ENCODE peak calls at places on chromosomes 6 and 20, in five cellular contexts. I, F, O, X and K are unnamed samples.

GRCh38 chr6:155461636-155462035 is 6.0 kb upstream of the NOX3 start:
- DNase-seq in I (no peak), X (peak), F (no peak), O (no peak), K (no peak)

GRCh38 chr6:71394001-71394432 is 105.4 kb downstream of the OGFRL1 start:
- DNase-seq in X (no peak), O (no peak), F (no peak), I (no peak), K (no peak)

GRCh38 chr6:82570083-82570482 is 206.5 kb downstream of the TPBG start:
- DNase-seq in X (no peak), O (no peak), F (no peak), I (no peak), K (no peak)

GRCh38 chr6:84511929-84512328 is 252.5 kb downstream of the TBX18 start:
- DNase-seq in X (no peak), F (no peak), O (no peak), I (no peak), K (no peak)

GRCh38 chr6:12709116-12709515 is 7.5 kb upstream of the PHACTR1 start:
- DNase-seq in X (no peak), F (no peak), I (no peak), O (peak), K (no peak)

GRCh38 chr6:151276112-151276745 is 36.5 kb downstream of the AKAP12 start:
- DNase-seq in O (no peak), X (no peak), F (peak), I (no peak), K (no peak)

GRCh38 chr20:57611605-57612311 is 8.5 kb downstream of the ZBP1 start:
- DNase-seq in I (no peak), O (no peak), F (peak), X (peak), K (peak)

GRCh38 chr6:37696841-37697735 is 595 bp downstream of the MDGA1 start:
- DNase-seq in I (peak), O (peak), F (no peak), X (peak), K (peak)

GRCh38 chr6:102402635-102403329 is 1009.3 kb downstream of the GRIK2 start:
- DNase-seq in I (no peak), O (no peak), X (no peak), F (no peak), K (no peak)

GRCh38 chr6:122869437-122870024 is 80.5 kb downstream of the SMPDL3A start:
- DNase-seq in O (no peak), I (no peak), F (no peak), X (no peak), K (no peak)

GRCh38 chr20:18144541-18145099 is 7.0 kb downstream of the KAT14 start:
- DNase-seq in I (no peak), X (no peak), O (no peak), F (no peak), K (no peak)

GRCh38 chr6:162701551-162701950 is 26.0 kb downstream of the PRKN start:
- DNase-seq in I (no peak), F (no peak), O (no peak), X (no peak), K (no peak)

GRCh38 chr20:46270977-46271744 is 37.1 kb downstream of the CDH22 start:
- DNase-seq in X (no peak), F (no peak), O (no peak), I (no peak), K (no peak)

GRCh38 chr6:159044899-159045727 is at the start of gene TAGAP:
- DNase-seq in I (no peak), O (no peak), X (no peak), F (peak), K (peak)

GRCh38 chr20:5973971-5974370 is 23.5 kb downstream of the MCM8 start:
- DNase-seq in O (no peak), I (no peak), X (no peak), F (no peak), K (no peak)

GRCh38 chr6:1554241-1554880 is 55.4 kb upstream of the FOXC1 start:
- DNase-seq in X (no peak), O (no peak), I (no peak), F (no peak), K (no peak)

GRCh38 chr6:110325197-110325596 is 33.0 kb downstream of the METTL24 start:
- DNase-seq in X (no peak), O (no peak), F (no peak), I (no peak), K (no peak)

GRCh38 chr20:51456511-51457280 is 85.8 kb downstream of the NFATC2 start:
- DNase-seq in X (peak), F (peak), O (peak), I (no peak), K (peak)

GRCh38 chr6:168469198-168469943 is 28.4 kb downstream of the SMOC2 start:
- DNase-seq in I (no peak), O (no peak), X (no peak), F (peak), K (no peak)

GRCh38 chr6:35733633-35734032 is 3.2 kb upstream of the ARMC12 start:
- DNase-seq in I (no peak), F (no peak), O (no peak), X (no peak), K (peak)

GRCh38 chr6:129507846-129508245 is 202.1 kb downstream of the ARHGAP18 start:
- DNase-seq in O (no peak), I (no peak), F (no peak), X (no peak), K (no peak)

GRCh38 chr6:70738028-70738427 is 70.3 kb downstream of the SMAP1 start:
- DNase-seq in X (no peak), F (no peak), I (no peak), O (no peak), K (no peak)

GRCh38 chr6:20985821-20986220 is 451.6 kb downstream of the CDKAL1 start:
- DNase-seq in X (no peak), I (no peak), O (no peak), F (no peak), K (no peak)

GRCh38 chr6:166097914-166098522 is 69.6 kb downstream of the TBXT start:
- DNase-seq in X (peak), F (peak), I (peak), O (peak), K (peak)

GRCh38 chr6:15351631-15352030 is 105.8 kb downstream of the JARID2 start:
- DNase-seq in O (peak), I (no peak), F (peak), X (no peak), K (no peak)

GRCh38 chr6:75266716-75267291 is 17.8 kb downstream of the TMEM30A start:
- DNase-seq in F (no peak), I (no peak), O (no peak), X (no peak), K (no peak)

GRCh38 chr6:84018453-84019061 is 15.0 kb upstream of the MRAP2 start:
- DNase-seq in O (no peak), F (no peak), I (no peak), X (no peak), K (no peak)

GRCh38 chr20:62064788-62065668 is 653 bp downstream of the TAF4 start:
- DNase-seq in I (no peak), X (peak), O (peak), F (no peak), K (peak)

GRCh38 chr6:34095741-34096140 is 50.1 kb downstream of the GRM4 start:
- DNase-seq in O (no peak), X (no peak), F (no peak), I (no peak), K (no peak)

GRCh38 chr6:141607956-141608355 is 524.8 kb upstream of the GJE1 start:
- DNase-seq in X (no peak), F (no peak), I (no peak), O (no peak), K (no peak)

GRCh38 chr6:33028220-33028849 is 18.9 kb upstream of the HLA-DOA start:
- DNase-seq in O (no peak), X (no peak), F (no peak), I (no peak), K (no peak)
- TF ChIP-seq POLR2A in O (no peak), X (no peak), F (no peak), I (no peak), K (no peak)

GRCh38 chr6:139135578-139136545 is 982 bp downstream of the HECA start:
- DNase-seq in I (peak), X (peak), F (peak), O (peak), K (peak)
- TF ChIP-seq POLR2A in I (no peak), X (no peak), F (no peak), O (no peak), K (no peak)

DNA sequence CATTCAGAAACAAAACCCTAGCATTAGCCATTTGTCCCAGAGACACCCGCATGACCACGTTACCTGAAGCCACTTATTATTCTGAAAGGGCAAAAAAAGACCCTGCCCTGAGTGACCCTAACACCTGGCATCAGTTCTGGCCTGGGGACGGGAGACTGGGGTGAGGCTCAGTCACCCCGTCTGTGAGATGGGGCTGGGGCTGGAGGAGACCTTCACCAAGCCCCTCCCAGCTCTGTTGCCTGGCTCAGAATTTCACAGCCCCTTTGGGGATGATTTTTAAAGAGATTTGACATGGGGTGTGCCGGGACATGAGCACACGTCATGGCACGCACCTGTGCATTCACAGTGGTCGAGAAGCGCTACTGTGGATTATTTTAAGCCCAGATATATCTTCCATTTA is 1.4 kb upstream of the BPIFB6 start:
- DNase-seq in I (no peak), O (no peak), X (no peak), F (no peak), K (no peak)
- TF ChIP-seq POLR2A in I (no peak), O (no peak), X (no peak), F (no peak), K (no peak)

GRCh38 chr20:48791014-48791413 is 36.8 kb downstream of the PREX1 start:
- DNase-seq in F (no peak), I (no peak), O (no peak), X (no peak), K (peak)
- TF ChIP-seq POLR2A in F (no peak), I (no peak), O (no peak), X (no peak), K (no peak)

DNA sequence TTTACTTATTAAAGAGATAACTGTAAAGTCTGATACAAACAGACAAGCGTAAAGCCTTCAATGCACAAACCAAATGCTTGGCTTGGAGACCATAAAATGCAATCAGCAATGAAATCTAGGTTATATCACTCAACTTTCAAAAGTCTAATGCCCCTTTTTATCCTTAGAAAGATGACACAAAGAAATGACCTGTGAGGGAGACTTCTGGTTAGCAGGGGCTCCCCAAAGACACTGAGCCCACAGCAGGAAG is 88.4 kb downstream of the HIVEP2 start:
- DNase-seq in F (no peak), I (no peak), X (no peak), O (no peak), K (no peak)
- TF ChIP-seq POLR2A in F (no peak), I (no peak), X (no peak), O (no peak), K (no peak)

GRCh38 chr20:21941941-21942805 is 236.7 kb downstream of the PAX1 start:
- DNase-seq in I (no peak), O (no peak), X (no peak), F (no peak), K (no peak)

GRCh38 chr20:21944227-21944626 is 238.8 kb downstream of the PAX1 start:
- DNase-seq in F (no peak), X (no peak), I (no peak), O (no peak), K (no peak)
- TF ChIP-seq POLR2A in F (no peak), X (no peak), I (no peak), O (no peak), K (no peak)

DNA sequence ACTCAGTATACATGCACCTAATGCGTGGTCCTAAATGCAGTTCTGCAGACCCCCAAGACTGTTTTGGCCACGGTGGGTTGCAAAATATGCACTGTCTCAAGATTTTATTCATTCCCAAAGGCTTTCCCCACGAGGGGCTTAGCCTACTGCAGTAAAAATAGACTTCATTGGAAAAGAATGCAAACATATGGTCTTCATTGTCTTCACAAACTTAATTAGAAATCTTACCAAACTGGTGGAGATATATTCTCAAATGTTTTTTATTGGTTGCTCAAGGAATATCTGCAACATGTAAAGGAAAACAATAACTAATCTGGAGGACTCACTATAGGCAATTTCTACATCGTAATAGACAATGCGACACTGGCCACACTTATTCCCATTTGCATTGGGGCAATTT is 31.7 kb upstream of the PRL start:
- DNase-seq in I (no peak), O (no peak), F (no peak), X (no peak), K (no peak)
- TF ChIP-seq POLR2A in I (no peak), O (no peak), F (no peak), X (no peak), K (no peak)

DNA sequence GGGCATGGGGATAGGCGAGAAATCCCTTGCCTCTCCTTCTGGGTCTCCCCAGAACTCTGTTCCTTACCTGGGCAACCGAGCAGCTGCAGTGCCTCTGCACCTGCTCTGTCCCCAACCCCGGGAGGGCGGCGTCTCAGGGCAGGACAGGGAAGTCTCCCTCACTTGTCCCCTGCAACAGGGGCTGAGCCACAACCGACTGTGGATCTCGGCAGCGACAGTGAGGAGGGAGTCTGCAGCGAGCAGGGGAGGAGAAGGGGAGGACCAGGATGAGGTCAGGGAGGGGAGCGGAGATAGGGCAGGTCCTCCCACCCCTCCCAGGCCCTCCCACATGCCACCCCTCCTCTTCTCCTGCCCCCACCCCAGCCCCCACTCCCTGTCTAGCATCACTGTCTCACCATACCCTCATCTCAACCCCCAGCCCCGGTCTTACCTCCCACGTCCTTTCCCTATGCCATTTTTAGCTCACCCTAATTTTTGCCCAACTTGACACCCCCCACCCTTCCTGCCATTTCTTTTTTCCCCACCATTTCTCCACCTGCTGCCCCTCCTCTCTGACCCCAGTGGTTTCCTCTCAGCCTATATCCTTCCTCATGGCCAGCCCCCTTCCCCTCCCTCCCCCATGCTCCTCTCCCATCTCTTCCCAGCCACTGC is at the start of gene TNXB:
- DNase-seq in X (peak), O (no peak), I (no peak), F (peak), K (no peak)
- TF ChIP-seq POLR2A in X (no peak), O (no peak), I (no peak), F (no peak), K (no peak)

DNA sequence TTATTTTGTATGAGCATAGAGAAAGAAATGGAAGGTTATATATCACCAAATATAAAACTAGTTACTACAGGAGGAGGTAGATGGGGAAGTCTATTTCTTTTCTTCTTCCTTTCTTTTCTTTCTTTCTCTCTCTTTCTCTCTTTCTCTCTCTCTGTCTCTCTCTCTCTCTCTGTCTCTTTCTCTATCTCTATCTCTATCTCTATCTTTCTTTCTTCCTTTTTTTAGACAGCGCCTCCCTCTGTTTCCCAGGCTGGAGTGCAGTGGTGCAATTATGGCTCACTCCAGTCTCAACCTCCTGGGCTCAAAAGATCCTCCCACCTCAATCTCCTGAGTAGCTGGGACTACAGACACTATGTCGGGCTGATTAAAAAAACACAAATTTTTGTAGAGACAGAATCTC is 10.2 kb upstream of the SGK1 start:
- DNase-seq in I (peak), F (no peak), O (no peak), X (no peak), K (no peak)
- TF ChIP-seq POLR2A in I (no peak), F (no peak), O (no peak), X (no peak), K (no peak)